ENCODE peak calls at places on chromosomes 6 and 20, in ten cellular contexts. P, A, W, Z, V, M, I, B, C and N are unnamed samples.

GRCh38 chr6:106964954-106965353 is 9.6 kb downstream of the CD24 start:
- DNase-seq in P (no peak), A (no peak), W (no peak), Z (no peak), V (no peak), M (no peak), I (no peak), B (no peak), C (no peak), N (no peak)

GRCh38 chr6:161010418-161010817 is 18.8 kb downstream of the MAP3K4 start:
- DNase-seq in P (no peak), A (no peak), W (no peak), Z (peak), V (no peak), M (no peak), I (peak), B (peak), C (no peak), N (peak)

GRCh38 chr20:20204326-20204725 is 152.0 kb downstream of the CFAP61 start:
- DNase-seq in P (no peak), A (no peak), W (no peak), Z (no peak), V (no peak), M (no peak), I (no peak), B (no peak), C (no peak), N (no peak)

GRCh38 chr20:55793986-55794385 is 211.3 kb downstream of the CBLN4 start:
- DNase-seq in P (no peak), A (no peak), W (no peak), Z (no peak), V (no peak), M (no peak), I (no peak), B (no peak), C (no peak), N (no peak)

GRCh38 chr6:75504902-75505233 is 11.3 kb upstream of the FILIP1 start:
- DNase-seq in P (no peak), A (no peak), W (no peak), Z (no peak), V (no peak), M (no peak), I (no peak), B (no peak), C (no peak), N (peak)

GRCh38 chr20:23823621-23824324 is 2.8 kb downstream of the CST2 start:
- DNase-seq in P (no peak), A (no peak), W (no peak), Z (no peak), V (no peak), M (no peak), I (no peak), B (no peak), C (no peak), N (no peak)

GRCh38 chr6:170475118-170475517 is 78.0 kb downstream of the PSMB1 start:
- DNase-seq in P (no peak), A (no peak), W (no peak), Z (no peak), V (no peak), M (no peak), I (no peak), B (no peak), C (no peak), N (no peak)

GRCh38 chr6:118284736-118285360 is 263.2 kb upstream of the PLN start:
- DNase-seq in P (no peak), A (peak), W (no peak), Z (peak), V (no peak), M (no peak), I (no peak), B (peak), C (no peak), N (peak)

GRCh38 chr6:35415065-35415880 is 36.9 kb upstream of the FANCE start:
- DNase-seq in P (peak), A (peak), W (no peak), Z (peak), V (peak), M (no peak), I (peak), B (peak), C (no peak), N (peak)

GRCh38 chr6:54541521-54541920 is 233.3 kb downstream of the TINAG start:
- DNase-seq in P (no peak), A (no peak), W (no peak), Z (no peak), V (no peak), M (no peak), I (peak), B (no peak), C (no peak), N (no peak)

GRCh38 chr6:3230275-3231212 is 3.1 kb upstream of the TUBB2B start:
- DNase-seq in P (peak), A (peak), W (no peak), Z (no peak), V (peak), M (no peak), I (peak), B (peak), C (no peak), N (peak)

GRCh38 chr6:150491131-150491795 is 108.4 kb upstream of the PLEKHG1 start:
- DNase-seq in P (no peak), A (no peak), W (peak), Z (peak), V (no peak), M (no peak), I (peak), B (no peak), C (peak), N (no peak)

GRCh38 chr6:149060985-149061760 is 256.3 kb upstream of the TAB2 start:
- DNase-seq in P (no peak), A (peak), W (no peak), Z (peak), V (no peak), M (no peak), I (peak), B (peak), C (no peak), N (peak)

GRCh38 chr6:139877828-139878405 is 503.5 kb upstream of the CITED2 start:
- DNase-seq in P (no peak), A (no peak), W (no peak), Z (no peak), V (no peak), M (no peak), I (no peak), B (no peak), C (no peak), N (no peak)
- H2AFZ ChIP-seq in P (no peak), A (no peak), W (no peak), Z (no peak), V (no peak), M (no peak), I (no peak), B (peak), C (no peak), N (no peak)

DNA sequence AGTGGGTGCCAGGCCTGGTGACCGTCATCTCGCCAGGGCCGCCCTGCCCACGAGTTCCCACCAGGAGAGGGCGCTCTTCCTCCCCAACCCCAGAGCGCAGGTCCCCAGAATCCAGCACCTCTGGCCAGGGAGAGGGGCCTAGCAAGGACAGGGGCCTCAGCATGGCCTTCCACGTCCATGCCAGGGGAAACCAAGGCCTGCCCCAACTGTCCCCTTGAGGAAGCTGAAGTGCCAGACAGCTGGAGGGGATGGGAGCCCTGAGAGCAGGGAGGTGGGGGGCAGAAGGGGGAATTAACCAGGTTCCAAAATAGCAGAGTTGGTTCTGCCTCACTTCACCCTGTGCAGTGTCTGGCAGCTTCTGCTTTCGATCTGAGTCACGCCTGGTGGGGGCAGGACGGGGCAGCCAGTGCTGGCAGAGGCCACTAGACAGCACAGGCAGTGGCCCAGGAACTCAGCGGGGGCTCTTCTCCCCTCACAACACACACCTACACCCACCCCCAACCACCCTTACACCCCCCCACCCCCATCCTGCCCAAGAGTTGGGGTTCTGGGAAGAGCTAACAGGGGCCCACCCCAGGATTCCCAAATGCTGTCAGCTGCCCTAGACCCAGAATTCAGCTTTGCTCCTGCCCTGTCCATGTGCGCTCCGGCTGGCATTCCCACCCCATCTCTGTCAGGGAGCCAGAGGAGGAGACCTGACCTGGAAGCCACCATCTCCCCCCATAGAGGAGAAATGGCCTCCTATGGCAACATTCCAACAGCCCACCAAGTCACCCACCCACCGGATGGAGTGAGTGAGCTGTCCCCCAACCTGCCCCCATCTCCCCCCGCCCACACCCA is 29.2 kb downstream of the TFEB start:
- DNase-seq in P (peak), A (peak), W (no peak), Z (peak), V (peak), M (peak), I (peak), B (peak), C (no peak), N (peak)
- H3K9ac ChIP-seq in P (no peak), A (no peak), W (no peak), Z (no peak), V (no peak), M (no peak), I (peak), B (no peak), C (peak), N (no peak)

DNA sequence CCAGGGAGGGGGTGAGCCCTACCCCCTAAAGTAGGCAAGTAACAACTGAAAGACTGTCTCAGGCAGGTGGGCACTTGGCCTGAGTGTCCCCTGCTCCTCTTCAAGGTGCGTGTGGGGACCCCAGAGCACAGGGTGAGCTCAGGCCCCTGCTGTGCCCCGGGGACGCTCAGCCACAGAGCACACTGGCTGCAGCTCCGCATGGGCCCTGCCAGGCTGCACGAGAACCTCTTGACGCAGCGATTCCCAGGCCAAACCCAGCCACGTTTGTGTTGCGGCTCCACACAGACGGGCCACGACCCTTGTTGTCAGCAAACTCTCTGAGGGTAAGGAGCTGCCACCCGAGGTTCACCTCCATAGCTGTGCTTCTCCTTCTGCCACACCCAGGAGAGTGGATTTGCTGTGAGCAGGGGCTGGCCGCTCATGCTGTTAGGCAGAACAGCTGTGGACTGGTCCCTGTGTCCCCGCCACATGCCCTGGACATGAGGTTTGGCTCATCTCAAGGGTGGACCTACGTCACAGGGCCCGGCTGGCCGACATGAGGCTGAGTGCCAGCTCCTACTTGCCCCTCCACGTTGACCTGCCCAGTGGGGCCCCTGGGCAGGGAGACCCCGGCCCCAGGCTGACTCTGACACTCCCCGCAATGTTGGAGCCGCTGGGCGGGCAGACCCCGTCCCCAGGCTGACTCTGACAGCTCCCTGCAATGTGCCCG is 29.7 kb upstream of the GATA5 start:
- DNase-seq in P (no peak), A (no peak), W (no peak), Z (no peak), V (no peak), M (no peak), I (no peak), B (no peak), C (no peak), N (no peak)
- H3K27ac ChIP-seq in P (no peak), A (no peak), W (no peak), Z (no peak), V (no peak), M (no peak), I (no peak), B (no peak), C (no peak), N (no peak)

GRCh38 chr6:113635222-113635970 is 221.7 kb upstream of the MARCKS start:
- DNase-seq in P (no peak), A (no peak), W (no peak), Z (no peak), V (no peak), M (no peak), I (no peak), B (no peak), C (no peak), N (no peak)
- H2AFZ ChIP-seq in P (no peak), A (no peak), W (no peak), Z (no peak), V (peak), M (no peak), I (no peak), B (no peak), C (no peak), N (no peak)

GRCh38 chr6:42236680-42237473 is 19.2 kb upstream of the MRPS10 start:
- DNase-seq in P (peak), A (no peak), W (no peak), Z (no peak), V (no peak), M (no peak), I (no peak), B (no peak), C (no peak), N (no peak)

GRCh38 chr6:42237857-42238256 is 20.2 kb upstream of the MRPS10 start:
- DNase-seq in P (no peak), A (no peak), W (no peak), Z (no peak), V (no peak), M (no peak), I (no peak), B (no peak), C (no peak), N (no peak)

GRCh38 chr6:42239736-42240375 is 22.2 kb upstream of the MRPS10 start:
- DNase-seq in P (no peak), A (no peak), W (peak), Z (peak), V (no peak), M (no peak), I (peak), B (peak), C (no peak), N (peak)

GRCh38 chr6:42241915-42242314 is 24.3 kb upstream of the MRPS10 start:
- DNase-seq in P (peak), A (no peak), W (no peak), Z (no peak), V (no peak), M (peak), I (no peak), B (no peak), C (no peak), N (no peak)

GRCh38 chr6:42239333-42239732 is 21.7 kb upstream of the MRPS10 start:
- DNase-seq in P (no peak), A (no peak), W (no peak), Z (no peak), V (no peak), M (no peak), I (no peak), B (no peak), C (no peak), N (no peak)
- H3K9ac ChIP-seq in P (no peak), A (no peak), W (peak), Z (peak), V (no peak), M (no peak), I (no peak), B (no peak), C (peak), N (no peak)

DNA sequence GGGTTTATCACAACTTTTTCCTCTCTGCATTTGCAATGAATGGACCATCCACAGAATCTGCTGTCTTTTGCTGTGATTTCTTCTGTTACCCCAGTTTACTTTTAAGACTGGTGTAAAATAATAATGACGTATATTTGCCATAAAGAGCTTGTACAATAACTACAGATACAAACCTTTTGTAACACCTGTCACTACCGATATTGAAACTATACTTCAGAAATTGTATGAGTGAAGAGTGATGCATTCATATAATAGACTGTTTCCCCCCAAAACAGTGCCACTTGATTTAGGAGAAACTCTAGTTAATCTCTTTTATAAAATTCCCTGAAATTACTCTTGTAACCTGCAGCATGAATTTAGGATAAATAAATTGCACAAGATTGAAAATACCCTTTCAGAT is 26.4 kb upstream of the PIM1 start:
- DNase-seq in P (no peak), A (no peak), W (no peak), Z (no peak), V (no peak), M (no peak), I (no peak), B (no peak), C (no peak), N (no peak)
- H3K27ac ChIP-seq in P (no peak), A (no peak), W (no peak), Z (no peak), V (no peak), M (no peak), I (peak), B (peak), C (no peak), N (peak)

GRCh38 chr6:159899994-159900745 is 9.4 kb downstream of the MAS1 start:
- DNase-seq in P (no peak), A (no peak), W (no peak), Z (peak), V (no peak), M (no peak), I (peak), B (peak), C (no peak), N (peak)
- H2AFZ ChIP-seq in P (no peak), A (no peak), W (no peak), Z (peak), V (no peak), M (no peak), I (peak), B (peak), C (no peak), N (peak)